ENCODE peak calls at places on chromosomes 4 and X, in seven cellular contexts. L is neural progenitor cell; S is H9; V is effector memory CD4-positive, alpha-beta T cell; M is Kasumi-1; H is NCI-H2029; R is GM03348. Q is an unnamed sample.

GRCh38 chr4:3765271-3766206 is 646 bp upstream of the ADRA2C start:
- DNase-seq in L (peak), S (peak), V (no peak), M (peak), H (no peak), R (peak), Q (no peak)

GRCh38 chrX:132367314-132367713 is 121.5 kb downstream of the MBNL3 start:
- DNase-seq in L (no peak), S (no peak), V (no peak), M (no peak), H (no peak), R (no peak), Q (no peak)

GRCh38 chrX:16445166-16445752 is 204.7 kb upstream of the S100G start:
- DNase-seq in L (peak), S (peak), V (no peak), M (peak), H (peak), R (peak), Q (peak)

GRCh38 chrX:45157647-45158046 is 43.0 kb downstream of the DIPK2B start:
- DNase-seq in L (no peak), S (no peak), V (no peak), M (no peak), H (no peak), R (no peak), Q (no peak)

GRCh38 chr4:92814677-92815076 is 510.9 kb downstream of the GRID2 start:
- DNase-seq in L (no peak), S (no peak), V (no peak), M (no peak), H (no peak), R (no peak), Q (no peak)

GRCh38 chrX:110563276-110563675 is 204.6 kb downstream of the RTL9 start:
- DNase-seq in L (no peak), S (no peak), V (no peak), M (no peak), H (no peak), R (peak), Q (no peak)

GRCh38 chr4:118888666-118889312 is at the start of gene SYNPO2:
- DNase-seq in L (peak), S (peak), V (no peak), M (peak), H (no peak), R (peak), Q (peak)

GRCh38 chr4:183919173-183919572 is 14.1 kb downstream of the STOX2 start:
- DNase-seq in L (no peak), S (no peak), V (no peak), M (no peak), H (no peak), R (no peak), Q (no peak)

GRCh38 chrX:12981880-12982279 is 7.0 kb downstream of the TMSB4X start:
- DNase-seq in L (no peak), S (no peak), V (no peak), M (peak), H (no peak), R (no peak), Q (no peak)

GRCh38 chrX:50456712-50457484 is 13.7 kb downstream of the DGKK start:
- DNase-seq in L (no peak), S (no peak), V (no peak), M (peak), H (no peak), R (no peak), Q (no peak)

GRCh38 chr4:118206627-118207026 is 146.2 kb downstream of the PRSS12 start:
- DNase-seq in L (no peak), S (no peak), V (no peak), M (no peak), H (no peak), R (peak), Q (no peak)

GRCh38 chrX:13360146-13360545 is 40.3 kb upstream of the ATXN3L start:
- DNase-seq in L (no peak), S (no peak), V (no peak), M (no peak), H (peak), R (no peak), Q (no peak)

GRCh38 chr4:72468904-72469502 is 100.0 kb downstream of the ADAMTS3 start:
- DNase-seq in L (peak), S (no peak), V (no peak), M (peak), H (no peak), R (peak), Q (no peak)

GRCh38 chr4:2511645-2512131 is 24.8 kb upstream of the FAM193A start:
- DNase-seq in L (no peak), S (no peak), V (no peak), M (no peak), H (no peak), R (no peak), Q (no peak)

Q was measured in T-helper 9 cell.